ENCODE peak calls at places on chromosomes 2 and 18, in ten cellular contexts. I is ovary; Z is lower lobe of right lung; D is lung; S is CD8-positive, alpha-beta T cell; H is right atrium auricular region; Q is MM.1S; T is mucosa of descending colon; X is neural progenitor cell; W is tibial artery. B is an unnamed sample. For H3K9me3, the result is how much of the 10 kb centered on the place peaks cover.

GRCh38 chr2:38528008-38528442 is 74.7 kb downstream of the HNRNPLL start:
- DNase-seq in Q (no peak), Z (no peak), H (no peak), D (no peak), X (peak), W (no peak), T (no peak), S (no peak), I (peak), B (no peak)

GRCh38 chr2:50674876-50675275 is 357.1 kb downstream of the NRXN1 start:
- DNase-seq in D (no peak), Z (no peak), Q (no peak), X (peak), S (no peak), H (no peak), I (no peak), W (no peak), T (no peak), B (no peak)

GRCh38 chr2:100733344-100734187 is 86.4 kb upstream of the NPAS2 start:
- DNase-seq in I (no peak), D (peak), W (no peak), T (no peak), Z (peak), S (no peak), Q (no peak), X (peak), H (peak), B (no peak)

GRCh38 chr2:96109931-96110511 is 6.3 kb downstream of the ADRA2B start:
- DNase-seq in W (peak), S (no peak), X (no peak), I (no peak), D (no peak), Z (peak), Q (no peak), H (no peak), T (peak), B (peak)

GRCh38 chr2:189412330-189412953 is 28.8 kb upstream of the WDR75 start:
- DNase-seq in S (no peak), W (no peak), X (peak), H (no peak), I (peak), Z (no peak), Q (peak), T (no peak), D (no peak), B (no peak)

GRCh38 chr2:201263774-201264173 is 3.4 kb downstream of the CASP8 start:
- DNase-seq in Z (no peak), W (no peak), H (no peak), T (no peak), I (no peak), X (no peak), S (no peak), D (no peak), Q (no peak), B (no peak)

GRCh38 chr2:172698041-172698863 is 37.4 kb upstream of the RAPGEF4 start:
- DNase-seq in I (no peak), T (no peak), Q (no peak), H (no peak), Z (no peak), X (no peak), S (no peak), D (no peak), W (no peak), B (no peak)

GRCh38 chr2:20050712-20051517 is 513 bp downstream of the LAPTM4A start:
- DNase-seq in I (peak), X (peak), Q (peak), T (peak), Z (peak), D (peak), S (no peak), H (peak), W (peak), B (no peak)

GRCh38 chr2:43178602-43179542 is 47.5 kb downstream of the ZFP36L2 start:
- DNase-seq in S (no peak), Q (peak), X (peak), Z (peak), W (peak), I (peak), H (peak), T (peak), D (peak), B (no peak)

GRCh38 chr18:8706545-8706980 is 1.2 kb downstream of the MTCL1 start:
- DNase-seq in W (no peak), H (no peak), Z (no peak), T (peak), X (peak), D (no peak), I (peak), S (peak), Q (peak), B (no peak)

GRCh38 chr18:11747286-11747685 is 58.2 kb downstream of the GNAL start:
- DNase-seq in S (no peak), W (no peak), T (no peak), H (no peak), D (no peak), X (no peak), Q (no peak), I (no peak), Z (no peak), B (no peak)

GRCh38 chr2:238852186-238852869 is 4.4 kb downstream of the TWIST2 start:
- DNase-seq in Q (no peak), T (no peak), Z (no peak), W (no peak), I (no peak), D (no peak), S (no peak), H (no peak), X (no peak), B (no peak)

GRCh38 chr18:13222371-13223281 is 4.1 kb downstream of the LDLRAD4 start:
- DNase-seq in I (no peak), X (no peak), H (peak), T (peak), D (no peak), W (peak), Z (peak), S (no peak), Q (no peak), B (no peak)

GRCh38 chr2:160355080-160355479 is 138.5 kb downstream of the RBMS1 start:
- DNase-seq in H (no peak), X (no peak), I (no peak), T (no peak), Z (no peak), D (no peak), W (no peak), Q (no peak), S (no peak), B (no peak)

GRCh38 chr2:12506846-12507245 is 209.9 kb upstream of the TRIB2 start:
- DNase-seq in X (no peak), D (no peak), I (no peak), S (no peak), W (no peak), H (no peak), Q (no peak), T (no peak), Z (no peak), B (no peak)

GRCh38 chr2:204373942-204374341 is 171.3 kb upstream of the PARD3B start:
- DNase-seq in W (no peak), S (no peak), X (no peak), T (no peak), H (no peak), I (no peak), Q (no peak), D (no peak), Z (no peak), B (no peak)

GRCh38 chr2:238423561-238424312 is 3.0 kb upstream of the ASB1 start:
- DNase-seq in D (no peak), Z (no peak), T (no peak), X (no peak), S (no peak), W (no peak), I (no peak), H (no peak), Q (no peak), B (no peak)

GRCh38 chr2:69902213-69902922 is 8.6 kb downstream of the SNRNP27 start:
- DNase-seq in T (no peak), S (no peak), D (peak), I (no peak), W (no peak), Q (no peak), H (no peak), Z (peak), X (no peak), B (no peak)

GRCh38 chr18:46071894-46072867 is at the start of gene PSTPIP2:
- DNase-seq in I (peak), H (no peak), S (peak), X (peak), T (peak), D (peak), Q (no peak), W (peak), Z (peak), B (peak)

GRCh38 chr2:101745711-101746694 is 48.5 kb downstream of the MAP4K4 start:
- DNase-seq in I (no peak), Z (no peak), H (no peak), S (no peak), T (no peak), D (no peak), X (no peak), Q (no peak), W (no peak), B (no peak)

GRCh38 chr2:232322560-232323327 is 55.8 kb upstream of the ALPP start:
- DNase-seq in D (no peak), Z (no peak), S (no peak), H (no peak), W (no peak), T (peak), I (no peak), Q (no peak), X (no peak), B (no peak)

DNA sequence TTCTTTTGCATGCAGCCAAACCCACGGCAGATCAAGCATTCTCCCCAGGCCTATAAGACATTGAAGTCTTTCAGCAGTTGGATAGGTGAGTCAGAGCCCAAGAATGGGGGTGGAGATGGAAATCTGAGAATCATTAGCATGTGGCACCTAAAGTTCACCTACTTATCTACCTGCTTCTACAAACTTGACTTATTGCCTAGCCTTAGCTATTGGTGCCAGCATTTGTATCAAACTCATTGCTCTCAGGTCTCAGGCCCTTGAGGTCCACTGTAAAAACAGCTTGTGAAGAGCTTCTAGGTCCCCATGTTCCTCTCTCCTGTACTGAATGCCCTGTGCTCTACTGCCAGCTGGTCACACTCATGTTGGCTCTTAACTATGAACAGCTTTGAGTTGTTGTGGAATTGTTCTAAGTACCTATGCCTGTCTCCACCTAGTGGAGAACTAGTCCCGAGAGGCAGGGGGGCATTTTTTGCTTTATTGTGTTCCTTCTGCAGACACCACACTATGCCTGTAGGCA is 278.4 kb upstream of the SPRED2 start:
- DNase-seq in I (no peak), S (no peak), D (no peak), Q (no peak), T (no peak), H (no peak), W (no peak), X (peak), Z (no peak), B (no peak)
- TF ChIP-seq CTCF in I (no peak), S (no peak), D (no peak), Q (peak), T (no peak), H (no peak), W (no peak), X (peak), Z (peak), B (peak)

GRCh38 chr18:21063011-21063410 is 48.6 kb downstream of the ROCK1 start:
- DNase-seq in H (no peak), X (no peak), T (no peak), W (no peak), S (no peak), Q (no peak), I (no peak), D (no peak), Z (no peak), B (no peak)
- H3K9me3 ChIP-seq in H (under half), X (under half), T (under half), W (under half), S (under half), Q (under half), I (under half), D (under half), Z (under half), B (under half)

GRCh38 chr2:2916621-2917020 is 461.0 kb downstream of the EIPR1 start:
- DNase-seq in Z (no peak), H (no peak), I (no peak), W (no peak), D (no peak), X (no peak), T (no peak), Q (no peak), S (no peak), B (no peak)

GRCh38 chr2:2912731-2913130 is 464.9 kb downstream of the EIPR1 start:
- DNase-seq in I (no peak), T (no peak), H (no peak), S (no peak), Z (no peak), X (no peak), W (peak), D (no peak), Q (no peak), B (no peak)

GRCh38 chr2:2910259-2910658 is 467.4 kb downstream of the EIPR1 start:
- DNase-seq in W (no peak), S (no peak), X (no peak), Z (no peak), I (no peak), D (no peak), Q (no peak), T (no peak), H (no peak), B (no peak)

GRCh38 chr2:2914252-2914651 is 463.4 kb downstream of the EIPR1 start:
- DNase-seq in W (no peak), X (no peak), Q (no peak), S (no peak), I (no peak), D (peak), Z (no peak), T (no peak), H (no peak), B (no peak)

GRCh38 chr2:2913601-2914120 is 464.0 kb downstream of the EIPR1 start:
- DNase-seq in W (peak), S (no peak), Q (no peak), D (no peak), I (no peak), T (no peak), Z (no peak), X (no peak), H (no peak), B (no peak)
- TF ChIP-seq CTCF in W (no peak), S (no peak), Q (no peak), D (no peak), I (no peak), T (no peak), Z (no peak), X (no peak), H (no peak), B (no peak)

DNA sequence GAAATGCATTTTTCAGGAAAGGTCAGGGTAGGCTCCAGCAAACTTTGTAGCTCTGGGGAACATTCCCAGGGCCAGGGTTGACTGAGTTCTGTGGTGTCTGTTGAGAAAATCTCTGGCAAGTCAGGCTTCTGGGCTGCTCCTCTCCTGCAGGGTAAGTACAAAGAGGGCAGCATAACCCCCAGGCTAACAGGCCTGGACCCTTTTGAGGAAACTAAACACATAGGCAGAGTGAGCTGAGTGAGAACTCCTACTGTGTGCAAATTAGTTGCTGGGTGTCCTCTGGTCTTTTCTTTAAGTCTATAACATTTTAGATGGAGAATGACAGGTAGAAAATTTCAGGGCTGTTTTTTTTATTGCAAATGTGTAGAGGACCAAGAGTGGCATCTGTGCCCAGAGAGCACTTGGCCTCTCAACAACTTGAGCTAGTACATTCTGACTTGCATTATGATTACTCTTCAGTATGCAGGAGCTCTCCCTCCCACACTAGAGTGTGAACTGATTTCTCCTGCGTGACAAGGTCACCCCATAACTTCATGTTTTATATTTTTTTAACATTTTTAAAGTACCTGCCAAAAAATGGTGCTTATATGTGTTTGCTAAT is 49.9 kb downstream of the GPR39 start:
- DNase-seq in D (no peak), W (no peak), T (no peak), H (no peak), S (no peak), Z (no peak), X (no peak), I (no peak), Q (no peak), B (no peak)
- H3K9me3 ChIP-seq in D (under half), W (under half), T (under half), H (under half), S (under half), Z (half or more), X (under half), I (under half), Q (under half), B (under half)